ENCODE peak calls at places on chromosome 9, in six cellular contexts. B is spleen, F is breast epithelium, U is H1, Y is IMR-90, I is A549. G is an unnamed sample.

GRCh38 chr9:69071059-69071458 is 35.5 kb downstream of the FXN start:
- DNase-seq in F (no peak), Y (no peak), U (no peak), B (no peak), I (no peak), G (no peak)

GRCh38 chr9:123616707-123617106 is 260.7 kb downstream of the CRB2 start:
- DNase-seq in B (no peak), F (no peak), I (no peak), U (no peak), Y (no peak), G (no peak)

GRCh38 chr9:91589101-91589553 is 165.5 kb upstream of the NFIL3 start:
- DNase-seq in U (no peak), B (peak; percentile 48), I (peak; percentile 4), F (no peak), Y (peak; percentile 88), G (no peak)

GRCh38 chr9:15018238-15018637 is 108.0 kb upstream of the FREM1 start:
- DNase-seq in B (no peak), Y (no peak), I (no peak), F (no peak), U (no peak), G (no peak)

GRCh38 chr9:127067603-127068220 is 54.7 kb downstream of the ANGPTL2 start:
- DNase-seq in U (peak; percentile 35), I (no peak), Y (no peak), B (no peak), F (no peak), G (no peak)

GRCh38 chr9:34332370-34332964 is 3.1 kb downstream of the NUDT2 start:
- DNase-seq in U (no peak), B (no peak), I (peak; percentile 67), Y (peak; percentile 55), F (no peak), G (no peak)

GRCh38 chr9:36924071-36924470 is 110.0 kb downstream of the PAX5 start:
- DNase-seq in I (peak; percentile 90), B (no peak), F (no peak), Y (peak; percentile 81), U (no peak), G (no peak)

GRCh38 chr9:88173378-88173999 is 35.2 kb upstream of the SPATA31C2 start:
- DNase-seq in U (peak; percentile 53), Y (peak; percentile 73), F (no peak), I (peak; percentile 87), B (no peak), G (no peak)

GRCh38 chr9:5949103-5949699 is 58.5 kb downstream of the MLANA start:
- DNase-seq in F (no peak), B (no peak), Y (peak; percentile 10), U (no peak), I (peak; percentile 43), G (no peak)

GRCh38 chr9:127803507-127804352 is 1.0 kb downstream of the FPGS start:
- DNase-seq in F (no peak), U (no peak), B (no peak), Y (no peak), I (peak; percentile 63), G (no peak)

GRCh38 chr9:93612052-93612795 is 35.8 kb downstream of the PHF2 start:
- DNase-seq in F (no peak), Y (peak; percentile 16), U (no peak), B (no peak), I (no peak), G (no peak)
- TF ChIP-seq POLR2A in F (no peak), Y (no peak), U (no peak), B (no peak), I (no peak), G (no peak)

DNA sequence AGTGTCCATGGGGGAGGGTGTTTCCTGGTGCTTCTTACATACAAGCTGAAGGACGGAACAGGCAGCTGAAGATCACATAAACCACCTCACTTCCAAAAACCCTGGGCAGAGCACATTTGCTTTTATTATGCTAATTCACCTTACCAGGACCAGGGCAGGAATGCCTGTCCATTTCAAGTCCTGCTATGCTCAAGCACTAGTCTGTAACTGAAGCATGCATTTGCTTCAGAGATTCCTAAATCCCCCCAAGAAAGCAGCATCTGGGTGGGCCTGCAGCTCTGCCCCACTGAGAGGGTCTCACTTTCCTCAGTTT is 9.4 kb upstream of the NACC2 start:
- DNase-seq in Y (no peak), F (no peak), I (no peak), U (no peak), B (no peak), G (no peak)
- H3K4me1 ChIP-seq in Y (peaks cover 12% of the 10 kb centered on the region), F (peaks cover 9% of the 10 kb centered on the region), I (peaks cover 28% of the 10 kb centered on the region), U (peaks cover 44% of the 10 kb centered on the region), B (peaks cover 41% of the 10 kb centered on the region), G (peaks cover 75% of the 10 kb centered on the region)

DNA sequence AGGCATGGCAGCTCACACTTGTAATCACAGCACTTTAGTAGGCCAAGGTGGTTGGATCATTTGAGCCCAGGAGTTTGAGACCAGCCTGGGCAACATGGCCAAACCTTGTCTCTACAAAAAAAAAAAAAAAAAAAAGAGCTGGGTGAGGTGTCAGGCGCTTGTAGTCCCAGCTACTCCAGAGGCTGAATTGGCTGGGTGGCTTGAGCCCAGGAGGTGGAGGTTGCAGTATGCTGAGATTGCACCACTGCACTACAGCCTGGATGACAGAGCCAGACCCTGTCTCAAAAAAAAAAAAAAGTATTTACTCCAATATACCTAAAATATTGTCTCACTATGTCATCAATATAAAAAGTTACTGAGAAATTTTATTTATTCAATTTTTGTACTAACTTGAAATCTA is 2.8 kb downstream of the SCAI start:
- DNase-seq in U (peak; percentile 28), Y (no peak), B (no peak), F (no peak), I (no peak), G (no peak)
- H3K4me3 ChIP-seq in U (no peak overlapping the region), Y (no peak overlapping the region), B (no peak overlapping the region), F (no peak overlapping the region), I (no peak overlapping the region), G (no peak overlapping the region)

GRCh38 chr9:120876842-120877240 is at the start of gene PHF19:
- DNase-seq in U (no peak), F (no peak), I (peak; percentile 64), Y (no peak), B (peak; percentile 86), G (no peak)

GRCh38 chr9:120875643-120875953 is 1.4 kb downstream of the PHF19 start:
- DNase-seq in I (no peak), Y (no peak), U (no peak), F (no peak), B (peak; percentile 80), G (no peak)

GRCh38 chr9:120877276-120878034 is 467 bp upstream of the PHF19 start:
- DNase-seq in U (peak; percentile 69), I (peak; percentile 74), Y (peak; percentile 47), F (no peak), B (peak; percentile 93), G (no peak)

GRCh38 chr9:120874861-120875565 is 2.0 kb downstream of the PHF19 start:
- DNase-seq in F (no peak), U (no peak), Y (no peak), I (no peak), B (no peak), G (no peak)

DNA sequence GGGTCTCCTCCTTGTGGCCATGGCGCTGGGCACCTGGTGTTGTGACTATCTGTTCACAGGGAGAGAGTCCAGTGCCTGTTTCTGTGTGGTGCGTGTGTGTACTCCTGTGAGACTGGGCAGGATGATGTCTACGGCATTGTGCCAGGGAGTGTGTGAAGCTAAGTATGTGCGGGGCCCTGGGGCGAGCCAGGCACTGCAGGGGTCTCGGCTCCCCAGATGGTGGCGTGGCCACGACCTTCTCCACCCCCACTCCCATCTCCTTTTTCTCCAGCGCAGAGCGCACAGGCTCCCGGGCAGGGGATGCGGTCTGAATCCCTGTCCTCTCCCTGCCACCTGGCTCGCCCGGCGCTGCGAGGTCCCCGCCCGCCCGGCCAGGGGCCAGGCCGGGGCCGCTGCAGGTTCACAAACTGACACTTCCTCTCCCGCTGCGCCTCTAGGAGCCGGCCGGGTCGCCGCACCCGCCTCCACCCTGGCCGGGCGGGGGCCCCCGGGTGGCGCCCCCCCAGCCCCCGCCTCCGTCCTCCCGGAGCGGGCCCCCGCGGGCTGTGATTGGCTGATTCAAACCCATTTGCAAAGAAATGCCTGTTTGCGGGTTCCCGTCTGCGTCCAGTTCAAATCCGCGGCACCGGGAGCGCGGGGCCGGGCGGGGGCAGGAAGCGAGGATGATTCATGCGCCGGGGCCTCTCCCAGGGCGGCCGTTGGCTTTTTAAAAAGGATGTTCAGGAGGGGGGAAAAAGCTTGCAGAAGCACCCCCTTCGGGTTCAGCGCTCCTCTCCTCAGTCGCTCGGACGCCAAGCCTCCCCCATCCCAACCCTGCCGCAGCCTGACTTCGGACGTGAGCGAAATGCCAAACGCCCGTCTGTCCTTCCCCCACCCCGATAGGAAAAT is 790 bp downstream of the PHF19 start:
- DNase-seq in Y (peak; percentile 85), B (peak; percentile 93), F (peak; percentile 73), U (peak; percentile 85), I (peak; percentile 93), G (no peak)
- TF ChIP-seq POLR2A in Y (no peak), B (no peak), F (no peak), U (peak; percentile 38), I (peak; percentile 17), G (peak; percentile 24)